ENCODE peak calls at places on chromosomes 4 and X, in nine cellular contexts. One of them, this sample, is unnamed.

GRCh38 chrX:68929332-68930150 is 100.7 kb downstream of the EFNB1 start:
- DNase-seq in BJ: no peak
- DNase-seq in HT-29: peak
- DNase-seq in astrocyte of the hippocampus: peak
- DNase-seq in heart left ventricle: peak
- DNase-seq in AG08396: peak
- DNase-seq in astrocyte: peak
- DNase-seq in stromal cell of bone marrow: peak
- DNase-seq in HT1080: peak
- DNase-seq in this sample: peak

GRCh38 chrX:132614297-132614696 is 125.5 kb upstream of the MBNL3 start:
- DNase-seq in stromal cell of bone marrow: no peak
- DNase-seq in AG08396: no peak
- DNase-seq in astrocyte of the hippocampus: no peak
- DNase-seq in HT1080: peak
- DNase-seq in heart left ventricle: no peak
- DNase-seq in BJ: no peak
- DNase-seq in HT-29: peak
- DNase-seq in astrocyte: no peak
- DNase-seq in this sample: no peak

GRCh38 chr4:76902233-76902890 is 4.4 kb upstream of the SOWAHB start:
- DNase-seq in HT1080: no peak
- DNase-seq in astrocyte: no peak
- DNase-seq in heart left ventricle: no peak
- DNase-seq in HT-29: peak
- DNase-seq in astrocyte of the hippocampus: no peak
- DNase-seq in AG08396: no peak
- DNase-seq in BJ: no peak
- DNase-seq in stromal cell of bone marrow: no peak
- DNase-seq in this sample: no peak

GRCh38 chrX:132741706-132742105 is 216.7 kb downstream of the HS6ST2 start:
- DNase-seq in HT1080: peak
- DNase-seq in heart left ventricle: no peak
- DNase-seq in AG08396: no peak
- DNase-seq in astrocyte of the hippocampus: peak
- DNase-seq in HT-29: no peak
- DNase-seq in stromal cell of bone marrow: no peak
- DNase-seq in BJ: no peak
- DNase-seq in astrocyte: no peak
- DNase-seq in this sample: no peak

GRCh38 chr4:336099-336892 is 1.3 kb upstream of the ZNF141 start:
- DNase-seq in HT-29: no peak
- DNase-seq in astrocyte: no peak
- DNase-seq in astrocyte of the hippocampus: peak
- DNase-seq in heart left ventricle: peak
- DNase-seq in AG08396: peak
- DNase-seq in HT1080: no peak
- DNase-seq in BJ: no peak
- DNase-seq in stromal cell of bone marrow: no peak
- DNase-seq in this sample: peak

GRCh38 chrX:66030505-66031317 is 9.2 kb downstream of the VSIG4 start:
- DNase-seq in astrocyte: no peak
- DNase-seq in stromal cell of bone marrow: peak
- DNase-seq in BJ: no peak
- DNase-seq in astrocyte of the hippocampus: no peak
- DNase-seq in heart left ventricle: no peak
- DNase-seq in HT-29: peak
- DNase-seq in HT1080: peak
- DNase-seq in AG08396: peak
- DNase-seq in this sample: no peak

GRCh38 chrX:37542791-37543190 is 28.7 kb upstream of the LANCL3 start:
- DNase-seq in astrocyte: no peak
- DNase-seq in HT1080: no peak
- DNase-seq in AG08396: no peak
- DNase-seq in HT-29: no peak
- DNase-seq in astrocyte of the hippocampus: no peak
- DNase-seq in BJ: no peak
- DNase-seq in heart left ventricle: no peak
- DNase-seq in stromal cell of bone marrow: no peak
- DNase-seq in this sample: no peak

GRCh38 chr4:139645458-139645857 is 20.2 kb upstream of the MGST2 start:
- DNase-seq in astrocyte: no peak
- DNase-seq in BJ: no peak
- DNase-seq in HT-29: no peak
- DNase-seq in heart left ventricle: no peak
- DNase-seq in astrocyte of the hippocampus: no peak
- DNase-seq in HT1080: peak
- DNase-seq in stromal cell of bone marrow: no peak
- DNase-seq in AG08396: no peak
- DNase-seq in this sample: no peak

GRCh38 chr4:60315586-60315985 is 884.5 kb upstream of the ADGRL3 start:
- DNase-seq in HT1080: no peak
- DNase-seq in astrocyte of the hippocampus: no peak
- DNase-seq in AG08396: no peak
- DNase-seq in HT-29: no peak
- DNase-seq in heart left ventricle: no peak
- DNase-seq in astrocyte: no peak
- DNase-seq in stromal cell of bone marrow: no peak
- DNase-seq in BJ: no peak
- DNase-seq in this sample: no peak

GRCh38 chr4:931194-931959 is 739 bp downstream of the GAK start:
- DNase-seq in heart left ventricle: no peak
- DNase-seq in stromal cell of bone marrow: peak
- DNase-seq in astrocyte of the hippocampus: no peak
- DNase-seq in AG08396: peak
- DNase-seq in HT1080: peak
- DNase-seq in HT-29: peak
- DNase-seq in BJ: no peak
- DNase-seq in astrocyte: peak
- DNase-seq in this sample: no peak

GRCh38 chr4:125522992-125523391 is 208.2 kb downstream of the FAT4 start:
- DNase-seq in HT1080: no peak
- DNase-seq in heart left ventricle: no peak
- DNase-seq in AG08396: no peak
- DNase-seq in stromal cell of bone marrow: no peak
- DNase-seq in HT-29: no peak
- DNase-seq in astrocyte: no peak
- DNase-seq in astrocyte of the hippocampus: no peak
- DNase-seq in BJ: no peak
- DNase-seq in this sample: no peak

GRCh38 chr4:40316333-40316781 is 18.8 kb upstream of the CHRNA9 start:
- DNase-seq in AG08396: peak
- DNase-seq in BJ: peak
- DNase-seq in astrocyte of the hippocampus: peak
- DNase-seq in HT1080: peak
- DNase-seq in stromal cell of bone marrow: peak
- DNase-seq in heart left ventricle: no peak
- DNase-seq in HT-29: peak
- DNase-seq in astrocyte: peak
- DNase-seq in this sample: peak

GRCh38 chr4:26912810-26913209 is 52.2 kb downstream of the STIM2 start:
- DNase-seq in astrocyte of the hippocampus: no peak
- DNase-seq in BJ: no peak
- DNase-seq in HT-29: no peak
- DNase-seq in HT1080: no peak
- DNase-seq in stromal cell of bone marrow: no peak
- DNase-seq in astrocyte: no peak
- DNase-seq in heart left ventricle: no peak
- DNase-seq in AG08396: no peak
- DNase-seq in this sample: no peak

This sample was measured in uterus.